ENCODE peak calls at places on chromosomes 3 and 15, in ten cellular contexts. H, T, I, R, L, X, B, U, N and S are unnamed samples.

GRCh38 chr3:44782891-44783290 is 21.3 kb downstream of the KIF15 start:
- DNase-seq in B (no peak), I (no peak), X (no peak), R (no peak), T (no peak), N (no peak), L (no peak), U (no peak), H (no peak), S (no peak)

GRCh38 chr3:110381992-110382391 is 689.6 kb upstream of the NECTIN3 start:
- DNase-seq in R (no peak), N (no peak), L (no peak), B (no peak), I (no peak), H (no peak), U (no peak), X (no peak), T (no peak), S (no peak)

GRCh38 chr3:114878119-114878839 is 268.8 kb downstream of the ZBTB20 start:
- DNase-seq in U (no peak), N (no peak), T (no peak), L (no peak), R (no peak), I (peak; percentile 81), X (no peak), H (no peak), B (no peak), S (no peak)

GRCh38 chr3:150078983-150079739 is 108.5 kb upstream of the PFN2 start:
- DNase-seq in R (no peak), X (peak; percentile 67), H (no peak), T (no peak), I (peak; percentile 95), B (no peak), U (no peak), N (no peak), L (no peak), S (no peak)

GRCh38 chr3:120344349-120344748 is 4.8 kb downstream of the LRRC58 start:
- DNase-seq in L (no peak), N (no peak), B (no peak), R (no peak), T (no peak), X (no peak), I (peak; percentile 17), H (no peak), U (no peak), S (peak; percentile 33)

GRCh38 chr3:31873254-31873653 is 107.8 kb downstream of the OSBPL10 start:
- DNase-seq in N (no peak), U (no peak), T (no peak), B (no peak), I (peak; percentile 7), L (no peak), R (no peak), H (no peak), X (no peak), S (no peak)

GRCh38 chr3:174431717-174432116 is 427.4 kb upstream of the NAALADL2 start:
- DNase-seq in H (no peak), X (no peak), I (peak; percentile 52), L (no peak), R (no peak), B (no peak), U (no peak), T (no peak), N (no peak), S (no peak)

GRCh38 chr15:69042531-69042930 is 28.0 kb downstream of the NOX5 start:
- DNase-seq in X (no peak), T (no peak), H (no peak), I (no peak), N (no peak), U (peak; percentile 17), R (no peak), B (no peak), L (no peak), S (no peak)

GRCh38 chr15:48242015-48242414 is 35.9 kb downstream of the SLC12A1 start:
- DNase-seq in B (no peak), L (no peak), I (no peak), U (no peak), T (no peak), R (no peak), X (no peak), N (no peak), H (no peak), S (no peak)

GRCh38 chr3:123632161-123632655 is 47.4 kb upstream of the HACD2 start:
- DNase-seq in H (no peak), B (peak; percentile 57), R (no peak), T (no peak), L (no peak), U (no peak), I (peak; percentile 80), X (no peak), N (no peak), S (no peak)

GRCh38 chr15:89754361-89755154 is 3.5 kb upstream of the MESP1 start:
- DNase-seq in R (no peak), U (no peak), X (no peak), T (no peak), L (no peak), B (no peak), N (no peak), I (peak; percentile 28), H (no peak), S (no peak)

GRCh38 chr15:50979041-50979440 is 70.6 kb downstream of the AP4E1 start:
- DNase-seq in B (no peak), R (no peak), I (no peak), T (no peak), H (no peak), L (no peak), X (no peak), U (no peak), N (no peak), S (no peak)

GRCh38 chr3:50609743-50610085 is 1.9 kb downstream of the CISH start:
- DNase-seq in L (no peak), I (no peak), T (no peak), X (no peak), U (no peak), B (no peak), N (no peak), R (peak; percentile 48), H (no peak), S (no peak)

GRCh38 chr3:101466465-101467309 is 46.3 kb downstream of the SENP7 start:
- DNase-seq in B (no peak), I (peak; percentile 7), L (peak; percentile 45), U (peak; percentile 84), R (peak; percentile 62), T (peak; percentile 58), N (peak; percentile 63), X (peak; percentile 15), H (peak; percentile 77), S (peak; percentile 46)

GRCh38 chr3:172097585-172097984 is 58.2 kb downstream of the FNDC3B start:
- DNase-seq in L (no peak), T (no peak), U (no peak), N (no peak), I (no peak), H (no peak), B (no peak), X (no peak), R (no peak), S (no peak)
- H3K4me1 ChIP-seq in L (peaks cover 67% of the 10 kb centered on the region), T (peaks cover 40% of the 10 kb centered on the region), U (peaks cover 24% of the 10 kb centered on the region), N (no peaks in the 10 kb centered on the region), I (peaks cover 14% of the 10 kb centered on the region), H (peaks cover 69% of the 10 kb centered on the region), B (peaks cover 5% of the 10 kb centered on the region), X (peaks cover 67% of the 10 kb centered on the region), R (peaks cover 66% of the 10 kb centered on the region), S (peaks cover 7% of the 10 kb centered on the region)

GRCh38 chr3:97795951-97796350 is 25.9 kb upstream of the CRYBG3 start:
- DNase-seq in T (no peak), I (no peak), L (no peak), R (no peak), U (no peak), H (no peak), N (no peak), B (no peak), X (no peak), S (no peak)
- H3K4me3 ChIP-seq in T (no peak overlapping the region), I (no peak overlapping the region), L (no peak overlapping the region), R (no peak overlapping the region), U (no peak overlapping the region), H (no peak overlapping the region), N (no peak overlapping the region), B (no peak overlapping the region), X (no peak overlapping the region), S (no peak overlapping the region)

GRCh38 chr15:42273099-42273899 is at the start of the genes GANC and TMEM87A:
- DNase-seq in L (peak; percentile 98), U (peak; percentile 99), I (peak; percentile 99), N (peak; percentile 98), T (peak; percentile 99), H (peak; percentile 99), R (peak; percentile 99), X (peak; percentile 98), B (peak; percentile 96), S (peak; percentile 96)

GRCh38 chr15:42273900-42274692 is 863 bp upstream of the TMEM87A start:
- DNase-seq in B (peak; percentile 56), H (peak; percentile 93), T (peak; percentile 71), L (peak; percentile 61), X (peak; percentile 70), U (peak; percentile 69), R (peak; percentile 58), N (peak; percentile 82), I (peak; percentile 67), S (peak; percentile 63)

GRCh38 chr15:42275780-42276395 is 2.7 kb upstream of the TMEM87A start:
- DNase-seq in B (no peak), N (no peak), T (no peak), R (no peak), X (no peak), L (no peak), H (no peak), I (no peak), U (no peak), S (no peak)

GRCh38 chr15:42272768-42273098 is 268 bp upstream of the GANC start:
- DNase-seq in X (no peak), N (no peak), T (no peak), B (no peak), H (no peak), U (no peak), I (no peak), R (no peak), L (no peak), S (no peak)

DNA sequence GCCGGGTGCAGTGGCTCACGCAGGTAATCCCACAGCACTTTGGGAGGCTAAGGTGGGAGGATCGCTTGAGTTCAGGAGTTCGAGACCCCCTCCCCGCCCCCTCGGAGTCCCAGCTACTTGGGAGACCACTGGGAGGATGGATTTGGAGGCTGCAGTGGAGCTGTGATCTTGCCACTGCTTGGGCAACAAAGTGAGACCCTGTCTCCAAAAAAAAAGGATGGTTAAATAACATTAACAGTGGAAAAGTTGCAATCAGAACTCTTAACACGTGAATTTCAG is 1.4 kb upstream of the TMEM87A start:
- DNase-seq in I (no peak), U (peak; percentile 53), L (no peak), T (no peak), X (no peak), H (no peak), N (peak; percentile 27), R (no peak), B (peak; percentile 20), S (no peak)
- H3K4me1 ChIP-seq in I (peaks cover 5% of the 10 kb centered on the region), U (no peaks in the 10 kb centered on the region), L (peaks cover 35% of the 10 kb centered on the region), T (peaks cover 31% of the 10 kb centered on the region), X (peaks cover 43% of the 10 kb centered on the region), H (peaks cover 54% of the 10 kb centered on the region), N (peaks cover 9% of the 10 kb centered on the region), R (peaks cover 39% of the 10 kb centered on the region), B (peaks cover 5% of the 10 kb centered on the region), S (peaks cover 22% of the 10 kb centered on the region)

DNA sequence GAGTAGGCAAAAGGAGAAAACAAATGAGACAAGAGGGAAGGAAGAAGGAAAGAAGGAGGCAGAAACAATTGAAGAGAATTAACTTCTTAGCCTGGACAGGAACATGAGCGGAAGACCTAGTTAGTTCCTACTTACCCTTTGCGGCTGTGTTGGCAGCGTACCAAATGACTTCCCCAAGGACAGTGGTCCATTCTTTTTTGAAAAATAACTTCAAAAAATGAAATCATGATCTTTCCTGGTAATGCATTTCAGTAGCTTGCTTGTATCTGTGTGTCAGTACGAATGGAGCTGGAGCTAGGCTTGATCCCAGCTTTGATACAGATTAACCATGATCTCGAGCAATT is 41.5 kb upstream of the CFAP161 start:
- DNase-seq in I (no peak), X (peak; percentile 38), R (no peak), U (no peak), B (peak; percentile 41), T (no peak), H (no peak), N (no peak), L (no peak), S (no peak)
- H3K4me3 ChIP-seq in I (no peak overlapping the region), X (no peak overlapping the region), R (no peak overlapping the region), U (no peak overlapping the region), B (no peak overlapping the region), T (no peak overlapping the region), H (no peak overlapping the region), N (no peak overlapping the region), L (no peak overlapping the region), S (no peak overlapping the region)